ENCODE peak calls at places on chromosomes 11 and 22, in nine cellular contexts. K is kidney, D is cardiac muscle cell, X is tibial artery, C is fibroblast of lung, N is pancreas, W is upper lobe of right lung, E is prostate gland, P is MM.1S. S is an unnamed sample. For H3K4me1, the result is how much of the 10 kb centered on the place peaks cover.

GRCh38 chr11:66443602-66444001 is 5.0 kb upstream of the MRPL11 start:
- DNase-seq in C (peak), E (no peak), N (no peak), P (no peak), X (no peak), D (no peak), W (no peak), K (no peak), S (no peak)

GRCh38 chr22:32528316-32528715 is 53.7 kb downstream of the FBXO7 start:
- DNase-seq in N (no peak), C (no peak), X (no peak), W (no peak), P (no peak), K (no peak), D (no peak), E (no peak), S (no peak)

GRCh38 chr22:20807315-20807752 is 33.4 kb downstream of the SERPIND1 start:
- DNase-seq in E (no peak), X (peak), W (no peak), N (no peak), C (peak), D (no peak), P (no peak), K (no peak), S (no peak)

GRCh38 chr11:128488471-128488870 is 98.9 kb downstream of the ETS1 start:
- DNase-seq in X (no peak), E (no peak), N (no peak), K (no peak), W (no peak), P (no peak), C (peak), D (no peak), S (no peak)

GRCh38 chr11:69700278-69701140 is 3.3 kb downstream of the FGF19 start:
- DNase-seq in E (no peak), W (peak), P (no peak), C (peak), K (peak), X (peak), D (peak), N (peak), S (no peak)

GRCh38 chr11:110044226-110044968 is 48.8 kb upstream of the ZC3H12C start:
- DNase-seq in C (no peak), D (no peak), W (no peak), X (no peak), P (no peak), E (no peak), N (peak), K (no peak), S (no peak)

GRCh38 chr11:86214710-86215109 is 29.8 kb upstream of the EED start:
- DNase-seq in D (no peak), X (no peak), C (no peak), W (no peak), N (no peak), P (no peak), K (no peak), E (no peak), S (no peak)

GRCh38 chr11:19956228-19956627 is 204.0 kb downstream of the DBX1 start:
- DNase-seq in P (no peak), X (no peak), K (no peak), D (no peak), E (no peak), N (peak), W (no peak), C (peak), S (no peak)

GRCh38 chr11:71999360-71999759 is 651 bp downstream of the IL18BP start:
- DNase-seq in E (no peak), D (no peak), W (no peak), X (no peak), P (no peak), N (no peak), C (peak), K (peak), S (no peak)

GRCh38 chr11:112834277-112834755 is 126.9 kb upstream of the NCAM1 start:
- DNase-seq in N (peak), X (no peak), P (no peak), C (no peak), E (peak), K (no peak), W (peak), D (peak), S (no peak)

GRCh38 chr11:13368041-13368446 is 90.5 kb downstream of the BMAL1 start:
- DNase-seq in D (no peak), N (no peak), P (no peak), W (no peak), C (no peak), E (no peak), K (no peak), X (no peak), S (no peak)

GRCh38 chr11:119680899-119681370 is 48.1 kb downstream of the NECTIN1 start:
- DNase-seq in D (no peak), X (no peak), P (no peak), N (peak), C (peak), K (peak), E (peak), W (no peak), S (no peak)

GRCh38 chr11:119684361-119685072 is 44.5 kb downstream of the NECTIN1 start:
- DNase-seq in K (no peak), W (no peak), C (peak), N (no peak), D (no peak), P (peak), X (no peak), E (peak), S (no peak)

GRCh38 chr11:119683783-119684182 is 45.2 kb downstream of the NECTIN1 start:
- DNase-seq in E (peak), K (no peak), C (no peak), X (no peak), N (peak), P (peak), D (no peak), W (no peak), S (no peak)

GRCh38 chr11:119678351-119678750 is 50.6 kb downstream of the NECTIN1 start:
- DNase-seq in E (no peak), N (no peak), P (no peak), D (no peak), X (no peak), W (no peak), K (no peak), C (no peak), S (no peak)

GRCh38 chr11:119681537-119681936 is 47.5 kb downstream of the NECTIN1 start:
- DNase-seq in N (no peak), E (no peak), P (no peak), K (no peak), D (no peak), X (no peak), C (no peak), W (no peak), S (no peak)
- TF ChIP-seq CTCF in N (no peak), E (peak), P (no peak), K (no peak), D (peak), X (no peak), C (peak), W (no peak), S (no peak)

GRCh38 chr11:776459-777287 is 614 bp downstream of the GATD1 start:
- DNase-seq in W (peak), D (peak), E (no peak), K (peak), X (peak), C (no peak), P (peak), N (no peak), S (no peak)
- H3K4me1 ChIP-seq in W (under half), D (under half), E (under half), K (under half), X (under half), C (under half), P (under half), N (under half), S (under half)

GRCh38 chr22:33653525-33654063 is 266.7 kb downstream of the LARGE1 start:
- DNase-seq in P (no peak), D (no peak), N (no peak), C (no peak), E (no peak), W (no peak), X (no peak), K (no peak), S (no peak)
- TF ChIP-seq CTCF in P (no peak), D (no peak), N (no peak), C (no peak), E (no peak), W (no peak), X (no peak), K (no peak), S (no peak)

GRCh38 chr11:18768472-18768901 is 23.1 kb downstream of the PTPN5 start:
- DNase-seq in K (peak), E (no peak), C (no peak), D (no peak), P (peak), N (no peak), X (no peak), W (no peak), S (no peak)
- H3K4me1 ChIP-seq in K (under half), E (under half), C (under half), D (under half), P (under half), N (under half), X (under half), W (under half), S (under half)

GRCh38 chr22:45552017-45552411 is 49.3 kb downstream of the FBLN1 start:
- DNase-seq in D (no peak), N (no peak), C (no peak), X (no peak), W (no peak), K (peak), E (no peak), P (no peak), S (no peak)

GRCh38 chr22:45551310-45552016 is 48.8 kb downstream of the FBLN1 start:
- DNase-seq in C (no peak), E (no peak), K (peak), W (no peak), N (peak), D (no peak), X (peak), P (no peak), S (no peak)

GRCh38 chr22:45554040-45554406 is 51.3 kb downstream of the FBLN1 start:
- DNase-seq in K (peak), E (no peak), W (no peak), P (peak), D (no peak), N (no peak), C (no peak), X (no peak), S (no peak)

GRCh38 chr22:45553333-45554039 is 50.8 kb downstream of the FBLN1 start:
- DNase-seq in D (peak), K (peak), X (peak), N (peak), C (peak), E (peak), P (peak), W (peak), S (peak)

GRCh38 chr22:45552580-45553332 is 50.1 kb downstream of the FBLN1 start:
- DNase-seq in C (peak), D (no peak), K (peak), W (peak), N (no peak), P (no peak), E (no peak), X (peak), S (no peak)
- TF ChIP-seq CTCF in C (peak), D (peak), K (no peak), W (no peak), N (no peak), P (no peak), E (no peak), X (peak), S (no peak)

GRCh38 chr11:73157141-73158010 is 15.3 kb upstream of the FCHSD2 start:
- DNase-seq in D (peak), N (no peak), P (peak), W (peak), C (peak), X (peak), K (peak), E (no peak), S (no peak)

GRCh38 chr11:73156686-73157085 is 14.6 kb upstream of the FCHSD2 start:
- DNase-seq in E (no peak), W (no peak), X (peak), N (no peak), P (no peak), C (no peak), K (no peak), D (no peak), S (no peak)

GRCh38 chr11:73159981-73160777 is 18.1 kb upstream of the FCHSD2 start:
- DNase-seq in X (peak), P (no peak), E (no peak), C (no peak), K (no peak), D (no peak), N (no peak), W (no peak), S (no peak)

GRCh38 chr11:73158356-73159051 is 16.4 kb upstream of the FCHSD2 start:
- DNase-seq in D (no peak), P (no peak), E (no peak), N (no peak), K (no peak), X (peak), W (no peak), C (peak), S (no peak)

GRCh38 chr11:73159297-73159696 is 17.2 kb upstream of the FCHSD2 start:
- DNase-seq in X (peak), D (no peak), P (no peak), N (no peak), C (no peak), K (no peak), E (no peak), W (no peak), S (no peak)
- H3K4me1 ChIP-seq in X (under half), D (under half), P (under half), N (under half), C (under half), K (under half), E (under half), W (under half), S (under half)

DNA sequence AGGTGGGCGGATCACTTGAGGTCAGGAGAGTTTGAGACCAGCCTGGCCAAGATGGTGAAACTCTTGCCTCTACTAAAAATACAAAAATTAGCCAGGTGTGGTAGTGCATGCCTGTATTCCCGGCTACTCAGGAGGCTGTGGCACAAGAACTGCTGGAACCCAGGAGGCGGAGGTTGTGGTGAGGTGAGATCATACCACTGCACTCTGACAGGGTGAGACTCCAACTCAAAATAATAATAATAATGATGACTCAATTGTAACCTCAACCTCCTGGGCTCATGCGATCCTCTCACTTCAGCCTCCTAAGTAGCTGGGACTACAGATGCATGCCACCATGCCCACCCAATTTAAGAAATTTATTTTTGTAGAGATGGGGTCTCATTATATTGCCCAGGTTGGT is 15.6 kb upstream of the CHRNA10 start:
- DNase-seq in C (no peak), W (no peak), X (no peak), P (no peak), K (no peak), E (no peak), N (no peak), D (no peak), S (no peak)
- TF ChIP-seq CTCF in C (no peak), W (no peak), X (no peak), P (no peak), K (no peak), E (no peak), N (no peak), D (no peak), S (no peak)